ENCODE peak calls at places on chromosome 5, in eight cellular contexts. B, M, X, J, Y, P, U and W are unnamed samples.

GRCh38 chr5:128378196-128378595 is 159.8 kb downstream of the FBN2 start:
- DNase-seq in B (no peak), M (peak), X (no peak), J (no peak), Y (no peak), P (peak), U (no peak), W (no peak)

GRCh38 chr5:122350496-122350895 is 38.5 kb downstream of the SNCAIP start:
- DNase-seq in B (peak), M (no peak), X (no peak), J (no peak), Y (peak), P (no peak), U (no peak), W (peak)

GRCh38 chr5:96597441-96598020 is 64.6 kb upstream of the CAST start:
- DNase-seq in B (no peak), M (peak), X (no peak), J (no peak), Y (peak), P (peak), U (no peak), W (peak)

GRCh38 chr5:172414618-172415599 is 39.4 kb downstream of the SH3PXD2B start:
- DNase-seq in B (no peak), M (no peak), X (no peak), J (peak), Y (no peak), P (no peak), U (no peak), W (no peak)

GRCh38 chr5:172901788-172902496 is 57.3 kb upstream of the RPL26L1 start:
- DNase-seq in B (no peak), M (no peak), X (peak), J (no peak), Y (peak), P (peak), U (no peak), W (no peak)

GRCh38 chr5:136594416-136594815 is 229.1 kb upstream of the TRPC7 start:
- DNase-seq in B (no peak), M (no peak), X (no peak), J (no peak), Y (no peak), P (no peak), U (no peak), W (no peak)

GRCh38 chr5:103258957-103259704 is 568 bp downstream of the MACIR start:
- DNase-seq in B (peak), M (peak), X (peak), J (peak), Y (peak), P (peak), U (peak), W (peak)

GRCh38 chr5:133938932-133939331 is 29.5 kb downstream of the C5orf15 start:
- DNase-seq in B (no peak), M (no peak), X (peak), J (no peak), Y (no peak), P (no peak), U (no peak), W (peak)

GRCh38 chr5:27171696-27172362 is 133.4 kb upstream of the CDH9 start:
- DNase-seq in B (no peak), M (no peak), X (no peak), J (no peak), Y (peak), P (no peak), U (no peak), W (no peak)

GRCh38 chr5:58670620-58671019 is 87.7 kb downstream of the RAB3C start:
- DNase-seq in B (no peak), M (no peak), X (no peak), J (peak), Y (no peak), P (peak), U (no peak), W (peak)

GRCh38 chr5:66967102-66967501 is 229.5 kb downstream of the CD180 start:
- DNase-seq in B (no peak), M (peak), X (no peak), J (no peak), Y (peak), P (peak), U (no peak), W (no peak)

GRCh38 chr5:54547711-54548250 is 30.2 kb downstream of the SNX18 start:
- DNase-seq in B (peak), M (peak), X (no peak), J (peak), Y (peak), P (peak), U (no peak), W (no peak)

GRCh38 chr5:59036274-59036961 is 453.5 kb downstream of the RAB3C start:
- DNase-seq in B (peak), M (peak), X (peak), J (peak), Y (peak), P (peak), U (no peak), W (peak)

GRCh38 chr5:65961644-65962043 is 35.3 kb downstream of the ERBIN start:
- DNase-seq in B (peak), M (peak), X (no peak), J (no peak), Y (peak), P (peak), U (no peak), W (peak)

GRCh38 chr5:35785601-35786085 is 71.0 kb upstream of the IL7R start:
- DNase-seq in B (no peak), M (no peak), X (no peak), J (no peak), Y (no peak), P (no peak), U (no peak), W (no peak)

GRCh38 chr5:150540042-150540441 is 32.1 kb downstream of the NDST1 start:
- DNase-seq in B (no peak), M (no peak), X (no peak), J (no peak), Y (no peak), P (no peak), U (no peak), W (no peak)

GRCh38 chr5:153445875-153446567 is 44.4 kb upstream of the GRIA1 start:
- DNase-seq in B (no peak), M (peak), X (peak), J (peak), Y (peak), P (peak), U (peak), W (no peak)

GRCh38 chr5:5466227-5466626 is 43.8 kb downstream of the ICE1 start:
- DNase-seq in B (peak), M (no peak), X (no peak), J (no peak), Y (no peak), P (no peak), U (no peak), W (no peak)

GRCh38 chr5:140881889-140882590 is at the start of gene PCDHA13:
- DNase-seq in B (peak), M (no peak), X (peak), J (peak), Y (no peak), P (peak), U (no peak), W (peak)

GRCh38 chr5:14256026-14256690 is 113.0 kb downstream of the TRIO start:
- DNase-seq in B (no peak), M (no peak), X (no peak), J (no peak), Y (no peak), P (no peak), U (no peak), W (no peak)

GRCh38 chr5:83077662-83078261 is 415 bp downstream of the XRCC4 start:
- DNase-seq in B (peak), M (no peak), X (peak), J (no peak), Y (peak), P (peak), U (no peak), W (no peak)

GRCh38 chr5:135623186-135623715 is 44.5 kb upstream of the CXCL14 start:
- DNase-seq in B (no peak), M (no peak), X (no peak), J (no peak), Y (no peak), P (no peak), U (no peak), W (no peak)

GRCh38 chr5:137192293-137192743 is 306.8 kb downstream of the SPOCK1 start:
- DNase-seq in B (no peak), M (peak), X (no peak), J (no peak), Y (no peak), P (peak), U (no peak), W (peak)

GRCh38 chr5:135264451-135265445 is 134.3 kb downstream of the MACROH2A1 start:
- DNase-seq in B (no peak), M (no peak), X (no peak), J (no peak), Y (peak), P (no peak), U (no peak), W (peak)

GRCh38 chr5:23466401-23466886 is 41.0 kb upstream of the PRDM9 start:
- DNase-seq in B (peak), M (peak), X (peak), J (no peak), Y (peak), P (peak), U (no peak), W (no peak)

GRCh38 chr5:1182633-1183423 is 18.6 kb upstream of the SLC6A19 start:
- DNase-seq in B (peak), M (no peak), X (peak), J (peak), Y (no peak), P (no peak), U (no peak), W (no peak)

GRCh38 chr5:42387563-42387962 is 35.7 kb upstream of the GHR start:
- DNase-seq in B (no peak), M (no peak), X (no peak), J (no peak), Y (peak), P (no peak), U (no peak), W (no peak)

GRCh38 chr5:9546973-9547947 is 1.4 kb upstream of the SEMA5A start:
- DNase-seq in B (peak), M (peak), X (no peak), J (peak), Y (peak), P (peak), U (no peak), W (peak)

GRCh38 chr5:113050606-113051391 is 74.2 kb downstream of the DCP2 start:
- DNase-seq in B (no peak), M (peak), X (no peak), J (peak), Y (peak), P (peak), U (no peak), W (peak)

GRCh38 chr5:68344447-68345111 is 129.0 kb downstream of the PIK3R1 start:
- DNase-seq in B (no peak), M (peak), X (peak), J (no peak), Y (peak), P (peak), U (no peak), W (peak)

GRCh38 chr5:136028782-136029742 is at the start of gene TGFBI:
- DNase-seq in B (no peak), M (no peak), X (peak), J (peak), Y (peak), P (peak), U (no peak), W (peak)

GRCh38 chr5:150297934-150298595 is 4.6 kb downstream of the ARSI start:
- DNase-seq in B (no peak), M (no peak), X (no peak), J (no peak), Y (no peak), P (no peak), U (no peak), W (no peak)

GRCh38 chr5:56233230-56233629 is at the start of gene ANKRD55:
- DNase-seq in B (peak), M (no peak), X (no peak), J (no peak), Y (peak), P (no peak), U (peak), W (no peak)

GRCh38 chr5:65485405-65485804 is 3.7 kb upstream of the ADAMTS6 start:
- DNase-seq in B (no peak), M (no peak), X (no peak), J (no peak), Y (no peak), P (no peak), U (no peak), W (no peak)

GRCh38 chr5:145680169-145680568 is 155.0 kb downstream of the PRELID2 start:
- DNase-seq in B (peak), M (peak), X (peak), J (no peak), Y (no peak), P (no peak), U (no peak), W (no peak)

GRCh38 chr5:80569086-80569960 is 757 bp downstream of the ANKRD34B start:
- DNase-seq in B (no peak), M (no peak), X (peak), J (no peak), Y (no peak), P (no peak), U (no peak), W (no peak)

GRCh38 chr5:96758621-96759020 is 49.1 kb downstream of the ERAP1 start:
- DNase-seq in B (no peak), M (no peak), X (no peak), J (no peak), Y (no peak), P (no peak), U (no peak), W (no peak)

GRCh38 chr5:131773805-131774204 is 23.0 kb downstream of the FNIP1 start:
- DNase-seq in B (peak), M (peak), X (no peak), J (no peak), Y (no peak), P (no peak), U (no peak), W (no peak)